ENCODE peak calls at places on chromosome 13, in eight cellular contexts. O is PC-3, C is sigmoid colon, M is left lung, L is A673, U is Peyer's patch, S is hepatocyte, A is astrocyte. D is an unnamed sample.

GRCh38 chr13:111488466-111489132 is 168.2 kb downstream of the TEX29 start:
- DNase-seq in O (no peak), C (no peak), M (peak; percentile 50), L (no peak), U (no peak), S (no peak), A (no peak), D (peak; percentile 15)

GRCh38 chr13:50075619-50076097 is 60.4 kb downstream of the KCNRG start:
- DNase-seq in O (no peak), C (no peak), M (no peak), L (no peak), U (no peak), S (no peak), A (no peak), D (no peak)

GRCh38 chr13:113348591-113348990 is 15.3 kb downstream of the GRTP1 start:
- DNase-seq in O (no peak), C (peak; percentile 53), M (peak; percentile 59), L (no peak), U (no peak), S (no peak), A (no peak), D (no peak)

GRCh38 chr13:87331178-87331577 is 340.0 kb upstream of the SLITRK5 start:
- DNase-seq in O (no peak), C (no peak), M (no peak), L (no peak), U (no peak), S (peak; percentile 15), A (peak; percentile 20), D (no peak)

GRCh38 chr13:35499131-35500051 is 22.9 kb upstream of the MAB21L1 start:
- DNase-seq in O (no peak), C (no peak), M (no peak), L (no peak), U (no peak), S (no peak), A (no peak), D (no peak)

GRCh38 chr13:48151343-48151742 is 56.4 kb upstream of the MED4 start:
- DNase-seq in O (no peak), C (no peak), M (no peak), L (no peak), U (no peak), S (no peak), A (no peak), D (no peak)

GRCh38 chr13:20231839-20232555 is at the start of gene GJB6:
- DNase-seq in O (no peak), C (no peak), M (peak; percentile 82), L (no peak), U (no peak), S (peak; percentile 52), A (no peak), D (peak; percentile 46)

GRCh38 chr13:59343993-59344780 is 819.5 kb downstream of the DIAPH3 start:
- DNase-seq in O (no peak), C (no peak), M (no peak), L (peak; percentile 19), U (no peak), S (no peak), A (no peak), D (no peak)

GRCh38 chr13:23680836-23681235 is 110.6 kb downstream of the TNFRSF19 start:
- DNase-seq in O (no peak), C (no peak), M (no peak), L (no peak), U (no peak), S (no peak), A (no peak), D (no peak)

GRCh38 chr13:33717775-33718174 is 100.2 kb upstream of the RFC3 start:
- DNase-seq in O (no peak), C (no peak), M (no peak), L (no peak), U (no peak), S (no peak), A (no peak), D (no peak)

GRCh38 chr13:44576396-44577235 is 486 bp upstream of the TSC22D1 start:
- DNase-seq in O (no peak), C (peak; percentile 66), M (peak; percentile 88), L (peak; percentile 25), U (peak; percentile 57), S (peak; percentile 57), A (no peak), D (no peak)

GRCh38 chr13:89497658-89498057 is 1826.5 kb downstream of the SLITRK5 start:
- DNase-seq in O (no peak), C (no peak), M (no peak), L (no peak), U (no peak), S (no peak), A (peak; percentile 4), D (no peak)

GRCh38 chr13:21673592-21674270 is 2.9 kb downstream of the FGF9 start:
- DNase-seq in O (peak; percentile 42), C (peak; percentile 61), M (peak; percentile 84), L (peak; percentile 62), U (peak; percentile 70), S (peak; percentile 76), A (no peak), D (no peak)

GRCh38 chr13:113176292-113176691 is 17.8 kb downstream of the PROZ start:
- DNase-seq in O (no peak), C (no peak), M (peak; percentile 84), L (no peak), U (no peak), S (no peak), A (no peak), D (no peak)

DNA sequence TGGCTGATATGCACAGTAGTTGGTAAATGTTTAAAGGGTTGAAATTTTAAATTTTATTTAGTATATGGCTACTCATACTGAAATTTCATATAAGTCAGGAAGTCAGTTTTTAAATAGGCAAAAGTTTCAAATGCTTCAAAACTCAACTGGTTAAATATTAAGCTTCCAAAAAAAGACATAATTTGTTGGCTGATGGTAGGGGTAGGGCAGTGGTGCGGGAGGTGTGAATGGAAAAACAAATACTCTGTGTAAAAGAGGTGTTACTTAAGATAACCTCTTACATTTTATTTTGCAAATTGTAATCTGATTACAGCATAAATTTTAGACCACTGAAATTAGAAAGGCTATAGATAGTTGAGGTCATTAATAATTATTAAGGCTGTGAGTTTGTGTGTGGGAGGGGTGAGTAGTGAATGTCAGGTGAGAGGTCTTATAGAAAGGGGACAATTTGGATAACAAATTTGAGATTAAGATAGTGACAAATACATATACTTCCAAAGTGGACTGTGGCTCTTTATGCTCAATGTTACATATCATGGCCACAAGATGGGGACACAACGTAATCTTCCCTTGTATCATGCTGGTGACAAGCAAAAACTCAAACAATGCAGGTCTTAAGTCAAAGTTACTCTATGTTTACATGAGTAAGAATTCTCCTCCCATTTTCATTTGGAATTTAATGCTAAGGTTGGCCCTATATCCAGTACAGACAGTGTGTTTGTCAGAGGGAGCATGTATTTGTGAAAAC is 36.6 kb upstream of the OXGR1 start:
- DNase-seq in O (peak; percentile 60), C (no peak), M (no peak), L (peak; percentile 56), U (no peak), S (peak; percentile 55), A (peak; percentile 52), D (no peak)
- H3K27ac ChIP-seq in O (no peak overlapping the region), C (no peak overlapping the region), M (no peak overlapping the region), L (no peak overlapping the region), U (no peak overlapping the region), S (no peak overlapping the region), A (no peak overlapping the region), D (no peak overlapping the region)

GRCh38 chr13:30415430-30416030 is 6.8 kb upstream of the UBE2L5 start:
- DNase-seq in O (no peak), C (no peak), M (no peak), L (no peak), U (no peak), S (no peak), A (peak; percentile 25), D (no peak)
- H3K4me1 ChIP-seq in O (peaks cover 2% of the 10 kb centered on the region), C (peaks cover 22% of the 10 kb centered on the region), M (peaks cover 12% of the 10 kb centered on the region), L (peaks cover 46% of the 10 kb centered on the region), U (no peaks in the 10 kb centered on the region), S (peaks cover under 1% of the 10 kb centered on the region), A (peaks cover under 1% of the 10 kb centered on the region), D (peaks cover under 1% of the 10 kb centered on the region)

GRCh38 chr13:109780880-109781383 is 5.5 kb downstream of the IRS2 start:
- DNase-seq in O (no peak), C (no peak), M (no peak), L (no peak), U (no peak), S (no peak), A (no peak), D (no peak)

GRCh38 chr13:109782823-109783411 is 3.5 kb downstream of the IRS2 start:
- DNase-seq in O (no peak), C (no peak), M (peak; percentile 83), L (peak; percentile 61), U (no peak), S (no peak), A (no peak), D (no peak)

GRCh38 chr13:109783447-109783814 is 3.0 kb downstream of the IRS2 start:
- DNase-seq in O (peak; percentile 52), C (no peak), M (no peak), L (peak; percentile 82), U (no peak), S (no peak), A (no peak), D (no peak)

GRCh38 chr13:109781384-109782065 is 4.9 kb downstream of the IRS2 start:
- DNase-seq in O (no peak), C (no peak), M (peak; percentile 72), L (peak; percentile 71), U (no peak), S (no peak), A (no peak), D (no peak)

GRCh38 chr13:109782066-109782822 is 4.1 kb downstream of the IRS2 start:
- DNase-seq in O (no peak), C (no peak), M (peak; percentile 82), L (peak; percentile 62), U (no peak), S (no peak), A (no peak), D (no peak)
- H3K4me3 ChIP-seq in O (peak overlapping the region; percentile 82), C (peak overlapping the region; percentile 54), M (peak overlapping the region; percentile 35), L (peak overlapping the region; percentile 82), U (peak overlapping the region; percentile 90), S (no peak overlapping the region), A (peak overlapping the region; percentile 63), D (peak overlapping the region; percentile 85)

GRCh38 chr13:78426183-78426582 is 177.2 kb downstream of the POU4F1 start:
- DNase-seq in O (no peak), C (no peak), M (no peak), L (no peak), U (no peak), S (no peak), A (no peak), D (no peak)

GRCh38 chr13:78430166-78430791 is 173.1 kb downstream of the POU4F1 start:
- DNase-seq in O (no peak), C (no peak), M (no peak), L (peak; percentile 3), U (no peak), S (no peak), A (no peak), D (no peak)

GRCh38 chr13:78431328-78431727 is 172.0 kb downstream of the POU4F1 start:
- DNase-seq in O (no peak), C (no peak), M (no peak), L (no peak), U (no peak), S (no peak), A (no peak), D (no peak)

GRCh38 chr13:78428646-78429045 is 174.7 kb downstream of the POU4F1 start:
- DNase-seq in O (no peak), C (no peak), M (no peak), L (no peak), U (no peak), S (no peak), A (no peak), D (no peak)

DNA sequence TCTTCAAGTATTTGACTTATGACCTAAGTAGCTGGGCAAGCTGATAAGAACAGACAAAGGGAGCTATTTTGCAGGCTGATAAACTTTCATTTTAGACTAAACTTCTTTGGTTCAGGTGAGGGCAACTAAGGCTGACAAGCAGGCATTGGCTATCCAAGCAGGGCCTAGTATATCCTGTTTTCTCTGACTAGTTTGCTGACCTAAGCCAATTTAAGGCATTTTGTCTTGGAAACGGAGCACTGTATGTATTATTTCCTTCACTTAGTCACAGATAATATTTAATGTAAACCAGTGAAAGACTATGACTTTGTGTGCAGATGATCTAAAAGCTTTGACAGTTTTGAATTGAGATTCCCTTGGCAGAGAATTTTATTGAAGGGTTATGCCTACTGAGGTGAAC is 172.5 kb downstream of the POU4F1 start:
- DNase-seq in O (no peak), C (no peak), M (no peak), L (no peak), U (no peak), S (no peak), A (no peak), D (no peak)
- H3K27ac ChIP-seq in O (no peak overlapping the region), C (no peak overlapping the region), M (no peak overlapping the region), L (no peak overlapping the region), U (no peak overlapping the region), S (no peak overlapping the region), A (no peak overlapping the region), D (no peak overlapping the region)

D was measured in ascending aorta.